ENCODE peak calls at places on chromosome 16, in nine cellular contexts. U, C, T, H, G, R, N, M and S are unnamed samples.

GRCh38 chr16:16143038-16143763 is 80.1 kb downstream of the ABCC6 start:
- DNase-seq in H (peak; percentile 26), C (no peak), M (peak; percentile 84), G (no peak), N (no peak), T (no peak), R (no peak), U (no peak), S (peak; percentile 34)

GRCh38 chr16:19505600-19506303 is 16.1 kb downstream of the GDE1 start:
- DNase-seq in N (no peak), G (peak; percentile 89), M (no peak), R (no peak), C (no peak), U (no peak), H (no peak), T (no peak), S (no peak)

GRCh38 chr16:11329080-11329491 is 16.2 kb upstream of the RMI2 start:
- DNase-seq in R (no peak), H (peak; percentile 40), T (no peak), C (no peak), U (no peak), M (peak; percentile 70), N (no peak), G (no peak), S (no peak)

GRCh38 chr16:75471723-75472634 is 7.5 kb upstream of the TMEM170A start:
- DNase-seq in T (no peak), N (no peak), H (peak; percentile 38), M (peak; percentile 78), R (no peak), G (peak; percentile 67), C (peak; percentile 60), U (no peak), S (peak; percentile 61)

GRCh38 chr16:84334482-84334881 is 33.9 kb upstream of the ATP2C2 start:
- DNase-seq in C (no peak), N (no peak), M (no peak), H (no peak), G (no peak), T (no peak), R (no peak), U (no peak), S (no peak)

GRCh38 chr16:75550211-75550662 is 5.8 kb downstream of the TMEM231 start:
- DNase-seq in C (peak; percentile 22), U (peak; percentile 31), H (no peak), G (peak; percentile 52), T (no peak), R (no peak), N (peak; percentile 26), M (peak; percentile 89), S (peak; percentile 35)

GRCh38 chr16:10314811-10315210 is 71.0 kb upstream of the ATF7IP2 start:
- DNase-seq in N (no peak), H (no peak), U (no peak), R (no peak), M (no peak), T (no peak), G (no peak), C (no peak), S (no peak)

GRCh38 chr16:89657442-89658220 is at the start of the genes CHMP1A and SPATA33:
- DNase-seq in U (peak; percentile 90), H (peak; percentile 83), N (peak; percentile 34), G (peak; percentile 86), M (peak; percentile 96), C (peak; percentile 88), R (peak; percentile 93), T (peak; percentile 91), S (peak; percentile 94)

GRCh38 chr16:29656688-29657523 is 6.1 kb upstream of the SPN start:
- DNase-seq in H (no peak), G (no peak), M (peak; percentile 61), N (no peak), T (no peak), U (no peak), C (no peak), R (peak; percentile 34), S (no peak)

GRCh38 chr16:31385680-31386079 is 7.5 kb upstream of the ITGAD start:
- DNase-seq in C (no peak), R (peak; percentile 44), T (no peak), U (no peak), H (no peak), G (no peak), N (no peak), M (no peak), S (no peak)

GRCh38 chr16:11497329-11497805 is 89.4 kb downstream of the LITAF start:
- DNase-seq in T (peak; percentile 93), H (peak; percentile 33), U (no peak), M (peak; percentile 83), N (peak; percentile 29), R (no peak), C (peak; percentile 97), G (peak; percentile 84), S (peak; percentile 76)

GRCh38 chr16:87314990-87315420 is 2.2 kb downstream of the C16orf95 start:
- DNase-seq in R (no peak), M (no peak), C (no peak), G (no peak), T (no peak), H (no peak), U (no peak), N (no peak), S (no peak)

GRCh38 chr16:3520861-3521260 is 20.1 kb downstream of the CLUAP1 start:
- DNase-seq in N (no peak), U (no peak), T (no peak), C (no peak), H (no peak), G (no peak), R (no peak), M (peak; percentile 71), S (no peak)

GRCh38 chr16:3518983-3519343 is 18.2 kb downstream of the CLUAP1 start:
- DNase-seq in N (no peak), C (no peak), U (no peak), H (no peak), M (no peak), T (no peak), R (no peak), G (no peak), S (no peak)

GRCh38 chr16:3518292-3518982 is 17.6 kb downstream of the CLUAP1 start:
- DNase-seq in T (no peak), H (no peak), N (no peak), C (no peak), R (no peak), U (no peak), G (no peak), M (no peak), S (no peak)

GRCh38 chr16:3520398-3520797 is 19.6 kb downstream of the CLUAP1 start:
- DNase-seq in T (no peak), U (no peak), G (no peak), H (no peak), N (no peak), R (no peak), M (no peak), C (no peak), S (no peak)

GRCh38 chr16:3519581-3519980 is 18.8 kb downstream of the CLUAP1 start:
- DNase-seq in R (no peak), N (no peak), G (no peak), T (no peak), C (no peak), H (no peak), U (no peak), M (no peak), S (no peak)
- H3K36me3 ChIP-seq in R (peaks cover 2% of the 10 kb centered on the region), N (peaks cover 2% of the 10 kb centered on the region), G (peaks cover 11% of the 10 kb centered on the region), T (peaks cover 85% of the 10 kb centered on the region), C (peaks cover 78% of the 10 kb centered on the region), H (peaks cover 73% of the 10 kb centered on the region), U (peaks cover 13% of the 10 kb centered on the region), M (peaks cover 66% of the 10 kb centered on the region), S (peaks cover 39% of the 10 kb centered on the region)

GRCh38 chr16:59044616-59045015 is 310.5 kb upstream of the GOT2 start:
- DNase-seq in T (no peak), U (no peak), H (no peak), C (no peak), R (no peak), G (no peak), N (no peak), M (no peak), S (no peak)
- TF ChIP-seq CTCF in T (no peak), U (no peak), H (no peak), C (no peak), R (no peak), G (no peak), N (no peak), M (no peak), S (no peak)

GRCh38 chr16:1090620-1091587 is 5.1 kb downstream of the C1QTNF8 start:
- DNase-seq in T (no peak), G (no peak), C (no peak), M (no peak), U (no peak), N (no peak), H (no peak), R (peak; percentile 90), S (no peak)
- H3K4me3 ChIP-seq in T (no peak overlapping the region), G (no peak overlapping the region), C (no peak overlapping the region), M (no peak overlapping the region), U (no peak overlapping the region), N (no peak overlapping the region), H (no peak overlapping the region), R (peak overlapping the region; percentile 55), S (no peak overlapping the region)

GRCh38 chr16:1324286-1324826 is 9.1 kb upstream of the BAIAP3 start:
- DNase-seq in C (no peak), U (no peak), T (no peak), N (no peak), R (no peak), M (no peak), H (no peak), G (no peak), S (no peak)

GRCh38 chr16:1325261-1325660 is 8.2 kb upstream of the BAIAP3 start:
- DNase-seq in R (no peak), H (no peak), G (no peak), U (no peak), M (no peak), T (no peak), N (no peak), C (no peak), S (no peak)

GRCh38 chr16:1322407-1322806 is 11.0 kb upstream of the BAIAP3 start:
- DNase-seq in U (no peak), T (no peak), C (no peak), N (no peak), M (no peak), R (no peak), G (no peak), H (no peak), S (no peak)

GRCh38 chr16:1325673-1326371 is 7.6 kb upstream of the BAIAP3 start:
- DNase-seq in R (no peak), U (no peak), G (no peak), N (no peak), M (no peak), C (no peak), H (no peak), T (no peak), S (no peak)

GRCh38 chr16:1323296-1324239 is 9.9 kb upstream of the BAIAP3 start:
- DNase-seq in M (no peak), T (no peak), N (no peak), C (no peak), G (no peak), R (no peak), U (no peak), H (no peak), S (no peak)
- H3K36me3 ChIP-seq in M (peaks cover 49% of the 10 kb centered on the region), T (peaks cover 75% of the 10 kb centered on the region), N (peaks cover 5% of the 10 kb centered on the region), C (peaks cover 65% of the 10 kb centered on the region), G (peaks cover 44% of the 10 kb centered on the region), R (peaks cover 4% of the 10 kb centered on the region), U (peaks cover 32% of the 10 kb centered on the region), H (peaks cover 66% of the 10 kb centered on the region), S (peaks cover 56% of the 10 kb centered on the region)